ENCODE peak calls at places on chromosomes 4 and X, in ten cellular contexts. P is kidney, I is right lobe of liver, R is upper lobe of right lung, Z is choroid plexus epithelial cell, T is esophagus squamous epithelium, Y is NB4, S is fibroblast of lung, K is A549, L is neural progenitor cell. X is an unnamed sample.

GRCh38 chr4:74897390-74897789 is 35.5 kb upstream of the PARM1 start:
- DNase-seq in P (no peak), I (no peak), R (no peak), Z (no peak), T (no peak), Y (no peak), S (no peak), K (no peak), L (no peak), X (no peak)

GRCh38 chrX:41180194-41180902 is 95.1 kb downstream of the USP9X start:
- DNase-seq in P (no peak), I (no peak), R (no peak), Z (peak; percentile 81), T (no peak), Y (peak; percentile 71), S (peak; percentile 70), K (peak; percentile 34), L (peak; percentile 68), X (peak; percentile 75)

GRCh38 chrX:85590638-85591037 is 211.2 kb upstream of the POF1B start:
- DNase-seq in P (no peak), I (no peak), R (no peak), Z (no peak), T (no peak), Y (no peak), S (no peak), K (no peak), L (peak; percentile 9), X (no peak)

GRCh38 chr4:87232241-87232640 is 11.8 kb upstream of the KLHL8 start:
- DNase-seq in P (no peak), I (no peak), R (no peak), Z (no peak), T (no peak), Y (no peak), S (peak; percentile 26), K (no peak), L (no peak), X (no peak)

GRCh38 chr4:23920296-23920695 is 30.4 kb upstream of the PPARGC1A start:
- DNase-seq in P (no peak), I (no peak), R (no peak), Z (no peak), T (no peak), Y (no peak), S (peak; percentile 6), K (no peak), L (no peak), X (no peak)

GRCh38 chr4:40976343-40976742 is 226.6 kb downstream of the NSUN7 start:
- DNase-seq in P (no peak), I (no peak), R (no peak), Z (peak; percentile 79), T (no peak), Y (peak; percentile 67), S (peak; percentile 81), K (peak; percentile 14), L (peak; percentile 72), X (peak; percentile 84)

GRCh38 chr4:153344131-153345010 is at the start of gene MND1:
- DNase-seq in P (peak; percentile 95), I (peak; percentile 89), R (peak; percentile 93), Z (peak; percentile 79), T (peak; percentile 7), Y (peak; percentile 94), S (peak; percentile 75), K (peak; percentile 66), L (peak; percentile 97), X (peak; percentile 70)

GRCh38 chr4:42397256-42397634 is at the start of gene SHISA3:
- DNase-seq in P (peak; percentile 89), I (no peak), R (no peak), Z (no peak), T (no peak), Y (peak; percentile 69), S (peak; percentile 32), K (peak; percentile 4), L (peak; percentile 69), X (no peak)

DNA sequence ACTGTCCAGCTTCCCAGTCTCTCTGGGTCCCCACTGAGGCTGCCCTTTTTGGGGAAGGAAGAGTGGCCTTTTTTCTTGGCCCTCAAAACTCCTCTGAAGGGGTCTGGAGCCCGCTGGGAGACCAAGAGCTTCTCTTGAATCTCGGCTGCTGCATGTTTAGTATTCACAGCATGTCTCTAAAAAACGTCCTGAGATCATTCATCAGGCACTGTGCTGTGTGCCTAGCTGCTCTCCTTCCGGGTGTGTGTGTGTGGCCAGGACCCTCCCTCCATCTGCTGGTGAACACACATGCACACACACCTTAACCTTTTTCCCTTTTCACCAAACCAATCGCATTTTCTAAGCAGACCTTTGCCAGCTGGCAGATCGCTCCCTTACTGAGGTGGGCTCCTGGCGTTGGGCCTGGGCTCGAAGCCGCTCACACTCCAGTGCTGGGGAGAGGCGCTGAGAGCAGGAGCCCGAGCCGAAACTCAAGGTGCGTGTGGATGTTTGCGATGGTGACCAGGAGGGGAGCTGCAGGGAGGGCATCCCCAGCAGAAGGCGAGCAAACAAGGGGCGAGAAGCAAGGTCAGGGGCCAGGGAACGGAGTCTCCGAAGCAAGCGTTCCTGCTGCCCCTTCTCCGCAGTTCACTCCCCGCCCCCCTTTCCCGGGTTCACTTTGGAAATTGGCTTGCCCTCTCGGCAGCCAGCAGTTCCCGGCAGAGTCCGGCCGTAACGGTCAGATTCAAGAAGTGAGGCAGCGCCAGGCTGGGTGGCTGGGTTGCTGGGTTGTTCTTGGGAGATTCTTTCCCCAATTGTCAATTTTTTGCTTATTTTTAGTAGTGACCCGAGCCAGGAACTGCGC is 605 bp upstream of the FRMPD3 start:
- DNase-seq in P (peak; percentile 65), I (no peak), R (no peak), Z (no peak), T (no peak), Y (no peak), S (no peak), K (peak; percentile 53), L (peak; percentile 64), X (no peak)
- H3K4me3 ChIP-seq in P (peak overlapping the region; percentile 35), I (no peak overlapping the region), R (peak overlapping the region; percentile 29), Z (peak overlapping the region; percentile 22), T (peak overlapping the region; percentile 27), Y (no peak overlapping the region), S (peak overlapping the region; percentile 26), K (peak overlapping the region; percentile 54), L (peak overlapping the region; percentile 63), X (peak overlapping the region; percentile 44)

GRCh38 chr4:133146192-133146573 is 2.9 kb upstream of the PCDH10 start:
- DNase-seq in P (no peak), I (no peak), R (no peak), Z (no peak), T (no peak), Y (no peak), S (no peak), K (no peak), L (no peak), X (no peak)

GRCh38 chr4:133147365-133147821 is 1.7 kb upstream of the PCDH10 start:
- DNase-seq in P (peak; percentile 42), I (no peak), R (no peak), Z (peak; percentile 17), T (no peak), Y (no peak), S (no peak), K (no peak), L (peak; percentile 26), X (no peak)

GRCh38 chr4:133147922-133148689 is 988 bp upstream of the PCDH10 start:
- DNase-seq in P (peak; percentile 61), I (no peak), R (peak; percentile 64), Z (peak; percentile 61), T (no peak), Y (no peak), S (peak; percentile 73), K (no peak), L (peak; percentile 78), X (no peak)

GRCh38 chr4:133145758-133146157 is 3.3 kb upstream of the PCDH10 start:
- DNase-seq in P (no peak), I (no peak), R (no peak), Z (no peak), T (no peak), Y (no peak), S (no peak), K (no peak), L (no peak), X (no peak)

DNA sequence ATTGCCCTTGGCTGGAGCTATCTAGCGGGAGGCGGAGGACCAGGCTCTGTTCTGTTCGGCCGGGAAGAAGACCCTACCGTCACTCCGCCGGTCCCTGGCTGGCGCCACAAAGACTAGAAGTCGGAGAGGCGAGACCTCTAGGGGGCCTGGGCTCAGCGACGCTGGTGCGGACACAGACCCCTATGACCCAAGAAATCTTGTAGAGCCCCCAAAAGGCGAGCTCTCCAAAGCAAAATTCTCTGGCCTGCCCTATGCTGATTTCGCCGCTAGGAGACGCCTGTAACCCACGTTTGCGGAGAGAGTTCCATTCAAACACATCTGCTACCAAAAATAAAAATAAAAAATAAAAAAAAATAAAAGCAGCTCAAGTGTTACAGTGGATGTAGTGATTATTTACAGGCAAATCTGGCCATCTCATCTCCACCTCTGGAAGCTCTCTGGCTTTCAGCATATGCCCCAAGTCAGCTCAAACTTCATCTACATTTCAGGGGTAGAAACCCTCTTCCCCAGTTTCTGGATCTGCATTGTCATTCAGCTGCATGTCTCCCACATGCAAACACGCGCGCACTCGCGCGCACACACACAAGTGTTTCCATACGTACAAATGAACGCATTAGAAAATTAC is 2.4 kb upstream of the PCDH10 start:
- DNase-seq in P (peak; percentile 61), I (no peak), R (no peak), Z (peak; percentile 76), T (no peak), Y (peak; percentile 25), S (peak; percentile 77), K (no peak), L (peak; percentile 80), X (peak; percentile 56)
- TF ChIP-seq CTCF in P (peak; percentile 80), I (peak; percentile 41), R (peak; percentile 79), Z (peak; percentile 97), T (peak; percentile 70), Y (peak; percentile 78), S (peak; percentile 97), K (peak; percentile 78), L (peak; percentile 91), X (peak; percentile 98)

GRCh38 chr4:147754037-147754445 is 22.2 kb downstream of the ARHGAP10 start:
- DNase-seq in P (no peak), I (no peak), R (no peak), Z (peak; percentile 82), T (no peak), Y (no peak), S (peak; percentile 83), K (peak; percentile 23), L (peak; percentile 25), X (peak; percentile 89)

GRCh38 chr4:147747787-147748454 is 16.0 kb downstream of the ARHGAP10 start:
- DNase-seq in P (no peak), I (peak; percentile 51), R (no peak), Z (no peak), T (no peak), Y (no peak), S (no peak), K (no peak), L (no peak), X (peak; percentile 12)

GRCh38 chr4:147755567-147756295 is 23.8 kb downstream of the ARHGAP10 start:
- DNase-seq in P (no peak), I (no peak), R (no peak), Z (peak; percentile 44), T (no peak), Y (no peak), S (peak; percentile 84), K (no peak), L (no peak), X (peak; percentile 86)

GRCh38 chr4:147753047-147753446 is 21.2 kb downstream of the ARHGAP10 start:
- DNase-seq in P (no peak), I (no peak), R (no peak), Z (peak; percentile 57), T (no peak), Y (no peak), S (no peak), K (no peak), L (no peak), X (peak; percentile 52)

DNA sequence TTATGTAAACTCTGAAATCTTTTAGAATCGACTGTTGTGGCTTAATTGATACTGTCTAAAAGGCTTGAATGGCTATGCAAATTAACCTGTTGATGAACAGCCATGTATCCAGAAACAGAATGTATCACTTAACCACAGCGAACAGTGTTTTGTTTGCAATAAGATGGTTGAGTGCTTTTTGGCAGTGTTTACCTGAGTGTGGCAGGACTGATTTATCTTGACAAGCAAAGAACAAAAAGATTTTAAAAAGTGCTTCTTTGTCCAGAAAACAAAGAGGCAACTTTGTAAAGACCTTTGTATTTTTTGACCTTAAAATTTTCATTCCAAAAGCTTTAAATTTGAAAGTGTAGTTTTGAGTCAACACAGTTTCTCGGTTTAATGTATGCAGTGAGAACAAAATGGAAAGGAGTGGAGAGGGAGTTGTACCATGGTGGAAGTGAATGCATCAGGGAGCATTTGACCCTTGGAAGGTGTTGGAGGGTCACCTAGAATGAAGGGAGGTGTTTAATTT is 18.0 kb downstream of the ARHGAP10 start:
- DNase-seq in P (no peak), I (no peak), R (no peak), Z (no peak), T (no peak), Y (no peak), S (no peak), K (no peak), L (peak; percentile 38), X (no peak)
- H3K4me3 ChIP-seq in P (no peak overlapping the region), I (no peak overlapping the region), R (no peak overlapping the region), Z (no peak overlapping the region), T (no peak overlapping the region), Y (no peak overlapping the region), S (no peak overlapping the region), K (no peak overlapping the region), L (no peak overlapping the region), X (no peak overlapping the region)

GRCh38 chr4:38491854-38492478 is 172.0 kb upstream of the KLF3 start:
- DNase-seq in P (no peak), I (no peak), R (no peak), Z (no peak), T (no peak), Y (no peak), S (no peak), K (no peak), L (no peak), X (no peak)
- TF ChIP-seq CTCF in P (no peak), I (no peak), R (no peak), Z (no peak), T (no peak), Y (no peak), S (no peak), K (no peak), L (no peak), X (no peak)